ENCODE peak calls at places on chromosomes 13 and 19, in eight cellular contexts. Y, V, M, G, I, J, C and H are unnamed samples.

GRCh38 chr19:55487884-55488687 is at the start of gene SSC5D:
- DNase-seq in Y (peak), V (no peak), M (peak), G (no peak), I (peak), J (no peak), C (peak), H (no peak)

GRCh38 chr13:43544011-43544410 is 242.8 kb downstream of the ENOX1 start:
- DNase-seq in Y (no peak), V (no peak), M (peak), G (peak), I (no peak), J (no peak), C (peak), H (peak)

GRCh38 chr13:94323746-94324408 is 155.6 kb downstream of the DCT start:
- DNase-seq in Y (no peak), V (no peak), M (no peak), G (no peak), I (no peak), J (no peak), C (no peak), H (no peak)

GRCh38 chr19:13262450-13262849 is 112.2 kb downstream of the IER2 start:
- DNase-seq in Y (no peak), V (no peak), M (peak), G (peak), I (peak), J (no peak), C (peak), H (peak)

GRCh38 chr13:113109151-113110047 is 3.8 kb downstream of the F7 start:
- DNase-seq in Y (no peak), V (no peak), M (no peak), G (no peak), I (no peak), J (no peak), C (no peak), H (no peak)

GRCh38 chr13:99969934-99970760 is 1.4 kb downstream of the ZIC5 start:
- DNase-seq in Y (no peak), V (no peak), M (no peak), G (no peak), I (no peak), J (no peak), C (peak), H (no peak)

GRCh38 chr19:15298847-15299567 is 33.3 kb downstream of the BRD4 start:
- DNase-seq in Y (no peak), V (no peak), M (no peak), G (no peak), I (no peak), J (no peak), C (no peak), H (no peak)

GRCh38 chr19:36963262-36963661 is 47.1 kb downstream of the ZNF568 start:
- DNase-seq in Y (no peak), V (no peak), M (no peak), G (no peak), I (no peak), J (no peak), C (no peak), H (no peak)

GRCh38 chr19:15091918-15092753 is 10.1 kb downstream of the OR1I1 start:
- DNase-seq in Y (no peak), V (no peak), M (peak), G (peak), I (peak), J (peak), C (peak), H (peak)

GRCh38 chr19:1651061-1651547 is 1.3 kb downstream of the TCF3 start:
- DNase-seq in Y (peak), V (peak), M (peak), G (no peak), I (peak), J (no peak), C (peak), H (no peak)

GRCh38 chr13:103531278-103531677 is 465.1 kb upstream of the SLC10A2 start:
- DNase-seq in Y (no peak), V (no peak), M (no peak), G (no peak), I (no peak), J (no peak), C (no peak), H (no peak)

GRCh38 chr19:51602189-51602854 is 27.9 kb downstream of the SIGLEC5 start:
- DNase-seq in Y (no peak), V (peak), M (no peak), G (no peak), I (no peak), J (no peak), C (no peak), H (no peak)

GRCh38 chr13:97325738-97326137 is 103.6 kb downstream of the MBNL2 start:
- DNase-seq in Y (no peak), V (no peak), M (no peak), G (no peak), I (no peak), J (no peak), C (no peak), H (no peak)

GRCh38 chr13:33052446-33052845 is 36.2 kb downstream of the KL start:
- DNase-seq in Y (no peak), V (no peak), M (peak), G (no peak), I (peak), J (no peak), C (peak), H (no peak)

GRCh38 chr13:23790591-23791170 is 98.5 kb downstream of the MIPEP start:
- DNase-seq in Y (no peak), V (no peak), M (peak), G (peak), I (peak), J (no peak), C (peak), H (no peak)

GRCh38 chr19:29672933-29673336 is 7.7 kb downstream of the PLEKHF1 start:
- DNase-seq in Y (peak), V (peak), M (no peak), G (no peak), I (no peak), J (no peak), C (no peak), H (no peak)

GRCh38 chr19:1406496-1406817 is 929 bp upstream of the DAZAP1 start:
- DNase-seq in Y (peak), V (peak), M (no peak), G (no peak), I (no peak), J (no peak), C (no peak), H (peak)

GRCh38 chr13:44876782-44877324 is 112.4 kb downstream of the NUFIP1 start:
- DNase-seq in Y (no peak), V (no peak), M (no peak), G (no peak), I (no peak), J (no peak), C (peak), H (no peak)

GRCh38 chr19:29172302-29172701 is 40.6 kb downstream of the UQCRFS1 start:
- DNase-seq in Y (no peak), V (no peak), M (no peak), G (no peak), I (no peak), J (no peak), C (no peak), H (no peak)

GRCh38 chr19:24078688-24079087 is 8.3 kb upstream of the ZNF254 start:
- DNase-seq in Y (no peak), V (no peak), M (no peak), G (no peak), I (no peak), J (no peak), C (no peak), H (no peak)

GRCh38 chr13:27186295-27186694 is 14.7 kb upstream of the USP12 start:
- DNase-seq in Y (no peak), V (no peak), M (no peak), G (no peak), I (no peak), J (no peak), C (no peak), H (peak)

GRCh38 chr19:53792721-53793433 is 31.2 kb downstream of the NLRP12 start:
- DNase-seq in Y (peak), V (peak), M (peak), G (peak), I (peak), J (peak), C (peak), H (peak)

GRCh38 chr13:28423010-28423409 is 71.9 kb downstream of the FLT1 start:
- DNase-seq in Y (peak), V (peak), M (no peak), G (no peak), I (no peak), J (peak), C (no peak), H (no peak)

GRCh38 chr13:107968470-107968869 is 246.9 kb downstream of the LIG4 start:
- DNase-seq in Y (no peak), V (no peak), M (no peak), G (no peak), I (no peak), J (no peak), C (no peak), H (peak)

GRCh38 chr13:108213946-108214345 is 1.4 kb downstream of the LIG4 start:
- DNase-seq in Y (no peak), V (no peak), M (no peak), G (no peak), I (no peak), J (no peak), C (peak), H (peak)

GRCh38 chr13:71758823-71759222 is 108.2 kb downstream of the DACH1 start:
- DNase-seq in Y (no peak), V (no peak), M (peak), G (no peak), I (no peak), J (no peak), C (no peak), H (peak)

GRCh38 chr13:31328549-31329229 is 128.9 kb downstream of the B3GLCT start:
- DNase-seq in Y (no peak), V (no peak), M (peak), G (peak), I (no peak), J (no peak), C (peak), H (peak)

GRCh38 chr13:111281751-111282311 is 38.6 kb upstream of the TEX29 start:
- DNase-seq in Y (no peak), V (no peak), M (peak), G (peak), I (peak), J (no peak), C (peak), H (no peak)

GRCh38 chr19:10517760-10518443 is 655 bp upstream of the S1PR5 start:
- DNase-seq in Y (no peak), V (no peak), M (peak), G (peak), I (peak), J (no peak), C (no peak), H (peak)

GRCh38 chr13:77952276-77952675 is 33.6 kb upstream of the EDNRB start:
- DNase-seq in Y (no peak), V (no peak), M (no peak), G (no peak), I (no peak), J (no peak), C (no peak), H (no peak)

GRCh38 chr19:18425515-18426415 is 6.6 kb downstream of the SSBP4 start:
- DNase-seq in Y (peak), V (peak), M (peak), G (peak), I (peak), J (no peak), C (peak), H (no peak)

GRCh38 chr19:33734913-33735312 is 61.8 kb upstream of the KCTD15 start:
- DNase-seq in Y (peak), V (no peak), M (no peak), G (no peak), I (no peak), J (no peak), C (no peak), H (no peak)

GRCh38 chr13:21297914-21298831 is 121.7 kb downstream of the MRPL57 start:
- DNase-seq in Y (peak), V (peak), M (peak), G (peak), I (peak), J (peak), C (peak), H (peak)

GRCh38 chr19:18603255-18603957 is 3.2 kb downstream of the CRLF1 start:
- DNase-seq in Y (no peak), V (no peak), M (peak), G (no peak), I (peak), J (no peak), C (no peak), H (no peak)

GRCh38 chr13:34931572-34931971 is 10.5 kb upstream of the NBEA start:
- DNase-seq in Y (no peak), V (no peak), M (peak), G (peak), I (peak), J (no peak), C (peak), H (peak)

GRCh38 chr13:106296723-106297122 is 238.7 kb downstream of the EFNB2 start:
- DNase-seq in Y (no peak), V (no peak), M (no peak), G (no peak), I (no peak), J (no peak), C (no peak), H (no peak)

DNA sequence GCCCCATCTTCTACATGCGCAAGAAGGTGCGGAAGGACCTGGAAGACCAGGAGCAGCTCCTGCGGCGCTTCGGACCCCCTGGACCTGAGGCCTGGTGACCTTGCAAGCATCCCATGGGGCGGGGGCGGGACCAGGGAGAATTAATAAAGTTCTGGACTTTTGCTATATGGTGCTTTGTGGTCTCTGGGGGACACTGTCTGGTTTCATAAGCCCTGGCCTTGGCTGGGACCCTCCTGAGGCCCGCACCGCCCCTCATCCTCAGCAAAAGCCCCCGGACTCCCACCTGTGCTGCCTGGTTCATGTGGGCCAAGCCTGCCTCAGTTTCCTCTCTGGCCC is 920 bp upstream of the SPIB start:
- DNase-seq in Y (no peak), V (no peak), M (no peak), G (no peak), I (no peak), J (no peak), C (no peak), H (no peak)
- H3K4me3 ChIP-seq in Y (no peak), V (no peak), M (no peak), G (no peak), I (no peak), J (no peak), C (no peak), H (no peak)

DNA sequence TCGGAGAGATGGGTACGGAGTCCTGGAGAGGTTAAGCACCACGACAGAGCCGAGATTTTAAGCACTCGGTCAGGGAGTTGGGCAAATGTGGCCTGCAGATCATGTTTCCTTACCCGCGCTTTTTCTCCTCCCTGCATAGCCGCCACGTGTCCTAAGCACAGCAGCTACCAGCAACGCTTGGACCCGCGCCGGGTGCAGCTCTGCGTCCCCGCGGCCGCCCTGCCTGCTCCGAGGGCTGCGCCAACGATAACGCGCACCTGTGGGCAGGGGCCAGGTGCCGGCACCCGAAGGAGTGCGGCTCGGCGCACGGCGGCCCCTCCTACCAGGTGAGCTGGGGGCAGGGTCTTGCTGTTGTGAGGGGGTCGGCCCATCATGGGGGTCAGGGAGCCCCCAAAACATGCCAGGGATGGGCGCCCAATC is 24.8 kb upstream of the FXYD3 start:
- DNase-seq in Y (no peak), V (no peak), M (no peak), G (no peak), I (no peak), J (no peak), C (no peak), H (no peak)
- TF ChIP-seq CTCF in Y (no peak), V (no peak), M (no peak), G (no peak), I (no peak), J (no peak), C (no peak), H (no peak)

DNA sequence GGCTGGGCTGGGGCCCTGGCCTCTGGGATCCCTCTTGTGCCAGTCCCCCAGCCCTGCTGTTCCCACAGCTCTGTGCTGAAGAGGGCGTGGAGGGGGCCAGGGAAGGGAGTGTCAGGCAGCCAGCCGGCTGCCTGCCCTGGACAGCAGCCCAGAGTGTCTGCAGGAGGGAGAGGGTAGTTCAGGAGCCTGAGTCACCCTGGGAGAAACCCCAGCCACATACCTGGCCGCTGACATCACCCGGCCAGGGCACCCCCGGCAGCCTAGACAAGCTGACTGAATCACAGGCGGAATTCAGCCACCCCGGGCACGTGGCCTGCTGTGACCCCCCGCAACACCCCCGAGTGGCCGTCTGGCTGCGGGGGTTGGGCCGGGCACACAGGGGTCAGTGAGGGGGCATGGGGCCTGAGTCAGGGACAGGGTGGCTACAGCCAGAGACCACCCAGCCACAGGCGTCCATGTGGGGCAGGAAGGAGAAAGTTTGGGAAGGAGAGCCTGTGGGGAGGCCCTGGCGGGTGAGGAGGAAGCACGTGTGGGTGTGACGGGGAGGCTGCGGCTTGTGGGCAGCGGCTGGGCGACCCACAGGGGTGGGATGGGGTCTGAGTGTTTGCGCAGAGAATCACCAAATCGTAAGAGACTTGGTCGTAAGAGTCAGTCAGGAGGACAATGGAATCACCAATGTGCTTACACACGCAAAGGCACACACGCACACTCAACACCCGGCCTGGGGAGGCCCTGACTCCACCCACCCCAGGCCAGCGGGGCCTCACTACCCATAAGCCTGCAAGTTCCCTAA is 11.9 kb upstream of the FOSB start:
- DNase-seq in Y (peak), V (peak), M (peak), G (peak), I (peak), J (peak), C (peak), H (peak)
- H3K4me3 ChIP-seq in Y (peak), V (no peak), M (no peak), G (no peak), I (peak), J (no peak), C (no peak), H (no peak)

DNA sequence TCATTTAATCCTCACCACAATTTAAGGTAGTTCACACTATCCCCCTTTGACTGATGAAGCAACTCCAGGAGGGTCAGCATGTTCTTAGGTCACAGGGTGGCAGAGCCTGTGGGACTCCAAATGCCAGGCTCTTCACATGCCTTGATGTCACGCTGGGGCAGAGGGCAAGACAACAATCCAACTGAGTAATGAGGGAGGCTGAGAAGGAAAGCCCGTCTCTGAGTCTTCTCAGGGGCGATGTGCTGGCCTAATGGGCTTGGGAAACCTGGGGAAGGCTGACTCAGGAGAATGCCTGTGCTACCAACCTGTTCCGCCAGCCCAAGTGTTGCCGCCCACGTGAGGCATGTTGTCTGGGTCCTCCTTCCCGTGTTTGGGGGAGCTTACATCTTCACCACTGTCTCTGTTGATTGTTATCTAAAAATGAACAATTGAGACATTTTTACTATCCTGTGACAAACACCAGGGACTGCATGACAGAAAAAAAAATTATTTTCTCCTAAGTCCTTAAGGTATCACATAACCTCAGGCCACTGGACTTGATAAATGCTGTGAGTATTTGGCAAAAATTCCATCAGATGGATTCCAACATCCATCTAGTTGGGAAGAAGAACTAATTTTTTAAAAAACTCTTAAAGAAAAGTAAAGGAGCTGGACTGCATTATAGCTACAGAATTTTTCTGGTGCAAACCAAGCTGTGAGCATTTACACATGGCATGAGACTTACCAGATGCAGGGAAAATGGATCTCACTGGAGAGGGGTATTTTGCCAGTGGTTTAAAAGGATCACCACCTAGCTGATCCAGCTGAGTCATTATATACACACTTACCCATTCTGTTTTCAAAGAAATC is 157.5 kb downstream of the RGCC start:
- DNase-seq in Y (no peak), V (no peak), M (peak), G (no peak), I (peak), J (no peak), C (peak), H (peak)
- TF ChIP-seq CTCF in Y (no peak), V (no peak), M (no peak), G (no peak), I (no peak), J (no peak), C (no peak), H (no peak)

GRCh38 chr19:16715613-16716012 is 4.0 kb upstream of the NWD1 start:
- DNase-seq in Y (no peak), V (no peak), M (no peak), G (no peak), I (no peak), J (no peak), C (no peak), H (no peak)
- H3K4me3 ChIP-seq in Y (no peak), V (no peak), M (no peak), G (no peak), I (no peak), J (no peak), C (no peak), H (no peak)

DNA sequence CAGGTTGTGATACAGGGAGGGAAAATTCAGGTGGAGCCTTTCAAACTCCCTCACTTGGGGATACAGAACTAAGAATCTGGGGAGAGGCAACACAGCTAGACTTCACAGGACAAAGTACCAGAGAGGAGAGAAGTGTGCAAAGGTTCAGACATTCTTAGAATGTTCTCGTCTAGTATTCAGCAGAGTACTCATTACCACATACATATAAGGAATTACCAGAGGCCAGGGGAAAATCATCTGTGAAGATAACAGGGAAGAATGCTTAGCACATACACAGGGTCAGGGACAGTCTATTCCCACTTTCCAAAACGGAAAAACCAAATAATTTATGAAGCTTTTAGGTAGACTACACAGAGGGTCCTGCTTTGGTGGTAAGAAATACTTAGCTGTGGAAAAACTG is 58.1 kb downstream of the TRPC4 start:
- DNase-seq in Y (no peak), V (no peak), M (peak), G (peak), I (peak), J (no peak), C (no peak), H (no peak)
- TF ChIP-seq CTCF in Y (no peak), V (no peak), M (no peak), G (no peak), I (no peak), J (no peak), C (no peak), H (no peak)